ENCODE peak calls at places on chromosome 1, in ten cellular contexts. One of them, this sample, is unnamed.

GRCh38 chr1:187001198-187001904 is 172.6 kb downstream of the PLA2G4A start:
- DNase-seq in heart right ventricle: no peak
- DNase-seq in AG09309: peak
- DNase-seq in GM12864: no peak
- DNase-seq in endothelial cell: no peak
- DNase-seq in B cell: no peak
- DNase-seq in fibroblast of lung: peak
- DNase-seq in esophagus squamous epithelium: no peak
- DNase-seq in right lobe of liver: no peak
- DNase-seq in progenitor cell of endocrine pancreas: no peak
- DNase-seq in this sample: no peak

GRCh38 chr1:224524679-224525078 is 90.1 kb upstream of the WDR26 start:
- DNase-seq in heart right ventricle: no peak
- DNase-seq in AG09309: no peak
- DNase-seq in GM12864: no peak
- DNase-seq in endothelial cell: no peak
- DNase-seq in B cell: no peak
- DNase-seq in fibroblast of lung: peak
- DNase-seq in esophagus squamous epithelium: no peak
- DNase-seq in right lobe of liver: no peak
- DNase-seq in progenitor cell of endocrine pancreas: no peak
- DNase-seq in this sample: no peak

GRCh38 chr1:117347907-117348306 is 19.3 kb upstream of the MAN1A2 start:
- DNase-seq in heart right ventricle: no peak
- DNase-seq in AG09309: no peak
- DNase-seq in GM12864: no peak
- DNase-seq in endothelial cell: no peak
- DNase-seq in B cell: no peak
- DNase-seq in fibroblast of lung: no peak
- DNase-seq in esophagus squamous epithelium: no peak
- DNase-seq in right lobe of liver: no peak
- DNase-seq in progenitor cell of endocrine pancreas: no peak
- DNase-seq in this sample: no peak

GRCh38 chr1:224132901-224133300 is 19.0 kb downstream of the FBXO28 start:
- DNase-seq in heart right ventricle: no peak
- DNase-seq in AG09309: no peak
- DNase-seq in GM12864: no peak
- DNase-seq in endothelial cell: no peak
- DNase-seq in B cell: no peak
- DNase-seq in fibroblast of lung: no peak
- DNase-seq in esophagus squamous epithelium: no peak
- DNase-seq in right lobe of liver: no peak
- DNase-seq in progenitor cell of endocrine pancreas: no peak
- DNase-seq in this sample: no peak

GRCh38 chr1:43549921-43550597 is 19.4 kb downstream of the PTPRF start:
- DNase-seq in heart right ventricle: no peak
- DNase-seq in AG09309: no peak
- DNase-seq in GM12864: no peak
- DNase-seq in endothelial cell: peak
- DNase-seq in B cell: peak
- DNase-seq in fibroblast of lung: no peak
- DNase-seq in esophagus squamous epithelium: no peak
- DNase-seq in right lobe of liver: peak
- DNase-seq in progenitor cell of endocrine pancreas: peak
- DNase-seq in this sample: no peak

GRCh38 chr1:231162970-231163830 is 1.3 kb downstream of the TRIM67 start:
- DNase-seq in heart right ventricle: no peak
- DNase-seq in AG09309: no peak
- DNase-seq in GM12864: no peak
- DNase-seq in endothelial cell: peak
- DNase-seq in B cell: peak
- DNase-seq in fibroblast of lung: no peak
- DNase-seq in esophagus squamous epithelium: no peak
- DNase-seq in right lobe of liver: no peak
- DNase-seq in progenitor cell of endocrine pancreas: no peak
- DNase-seq in this sample: no peak

GRCh38 chr1:150061632-150062101 is 5.9 kb upstream of the VPS45 start:
- DNase-seq in heart right ventricle: no peak
- DNase-seq in AG09309: peak
- DNase-seq in GM12864: no peak
- DNase-seq in endothelial cell: no peak
- DNase-seq in B cell: no peak
- DNase-seq in fibroblast of lung: peak
- DNase-seq in esophagus squamous epithelium: no peak
- DNase-seq in right lobe of liver: no peak
- DNase-seq in progenitor cell of endocrine pancreas: no peak
- DNase-seq in this sample: no peak

GRCh38 chr1:171468120-171468790 is 17.1 kb upstream of the PRRC2C start:
- DNase-seq in heart right ventricle: no peak
- DNase-seq in AG09309: no peak
- DNase-seq in GM12864: no peak
- DNase-seq in endothelial cell: no peak
- DNase-seq in B cell: no peak
- DNase-seq in fibroblast of lung: peak
- DNase-seq in esophagus squamous epithelium: no peak
- DNase-seq in right lobe of liver: no peak
- DNase-seq in progenitor cell of endocrine pancreas: no peak
- DNase-seq in this sample: no peak

GRCh38 chr1:224644553-224645154 is 28.5 kb downstream of the CNIH3 start:
- DNase-seq in heart right ventricle: peak
- DNase-seq in AG09309: no peak
- DNase-seq in GM12864: peak
- DNase-seq in endothelial cell: peak
- DNase-seq in B cell: peak
- DNase-seq in fibroblast of lung: peak
- DNase-seq in esophagus squamous epithelium: no peak
- DNase-seq in right lobe of liver: peak
- DNase-seq in progenitor cell of endocrine pancreas: peak
- DNase-seq in this sample: peak

GRCh38 chr1:48469616-48470500 is 2.1 kb downstream of the SPATA6 start:
- DNase-seq in heart right ventricle: peak
- DNase-seq in AG09309: peak
- DNase-seq in GM12864: no peak
- DNase-seq in endothelial cell: no peak
- DNase-seq in B cell: peak
- DNase-seq in fibroblast of lung: peak
- DNase-seq in esophagus squamous epithelium: no peak
- DNase-seq in right lobe of liver: no peak
- DNase-seq in progenitor cell of endocrine pancreas: no peak
- DNase-seq in this sample: no peak

DNA sequence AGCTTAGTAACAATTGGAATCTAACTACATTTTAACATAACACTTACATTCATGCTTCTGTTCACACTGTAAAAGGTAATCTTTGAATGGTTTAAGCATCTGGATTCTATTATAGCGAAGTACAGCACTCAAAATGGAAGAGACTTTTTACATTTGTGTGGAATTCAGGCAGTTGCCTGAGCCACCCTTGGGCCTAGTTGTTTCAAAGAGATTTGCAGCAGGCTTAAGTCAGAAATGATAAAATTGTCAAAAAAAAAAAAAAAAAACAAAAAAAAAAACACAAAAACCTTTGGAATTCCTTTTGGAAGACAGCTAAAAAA is 199.9 kb downstream of the LYPLAL1 start:
- DNase-seq in heart right ventricle: no peak
- DNase-seq in AG09309: no peak
- DNase-seq in GM12864: no peak
- DNase-seq in endothelial cell: no peak
- DNase-seq in B cell: no peak
- DNase-seq in fibroblast of lung: no peak
- DNase-seq in esophagus squamous epithelium: no peak
- DNase-seq in right lobe of liver: no peak
- DNase-seq in progenitor cell of endocrine pancreas: no peak
- DNase-seq in this sample: no peak
- TF ChIP-seq CTCF in heart right ventricle: no peak
- TF ChIP-seq CTCF in AG09309: no peak
- TF ChIP-seq CTCF in GM12864: no peak
- TF ChIP-seq CTCF in endothelial cell: no peak
- TF ChIP-seq CTCF in B cell: no peak
- TF ChIP-seq CTCF in fibroblast of lung: no peak
- TF ChIP-seq CTCF in esophagus squamous epithelium: no peak
- TF ChIP-seq CTCF in right lobe of liver: no peak
- TF ChIP-seq CTCF in progenitor cell of endocrine pancreas: no peak
- TF ChIP-seq CTCF in this sample: no peak

GRCh38 chr1:44707959-44708831 is 22.8 kb downstream of the RNU5D-1 start:
- DNase-seq in heart right ventricle: peak
- DNase-seq in AG09309: no peak
- DNase-seq in GM12864: no peak
- DNase-seq in endothelial cell: peak
- DNase-seq in B cell: peak
- DNase-seq in fibroblast of lung: peak
- DNase-seq in esophagus squamous epithelium: no peak
- DNase-seq in right lobe of liver: no peak
- DNase-seq in progenitor cell of endocrine pancreas: no peak
- DNase-seq in this sample: no peak
- TF ChIP-seq CTCF in heart right ventricle: peak
- TF ChIP-seq CTCF in AG09309: peak
- TF ChIP-seq CTCF in GM12864: peak
- TF ChIP-seq CTCF in endothelial cell: peak
- TF ChIP-seq CTCF in B cell: peak
- TF ChIP-seq CTCF in fibroblast of lung: peak
- TF ChIP-seq CTCF in esophagus squamous epithelium: peak
- TF ChIP-seq CTCF in right lobe of liver: peak
- TF ChIP-seq CTCF in progenitor cell of endocrine pancreas: peak
- TF ChIP-seq CTCF in this sample: peak

DNA sequence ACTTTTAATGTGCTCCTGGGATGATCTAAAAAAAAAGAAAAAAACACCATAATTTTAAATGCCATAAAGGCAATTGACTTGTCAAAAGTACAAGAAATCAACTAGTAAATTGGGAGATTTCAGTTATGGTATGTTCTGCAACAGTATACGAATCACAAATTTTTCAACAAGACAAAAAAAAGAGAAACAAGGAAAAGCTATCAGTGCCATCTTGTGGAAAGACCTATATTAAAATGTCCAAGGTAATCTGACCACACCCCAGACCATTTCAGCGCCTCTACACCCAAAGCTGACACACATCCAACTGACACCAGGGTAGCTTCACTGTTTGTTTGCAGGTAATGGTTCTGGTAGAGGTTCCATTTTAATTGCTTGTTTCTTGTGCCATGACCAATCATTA is 5.0 kb upstream of the DUSP23 start:
- DNase-seq in heart right ventricle: no peak
- DNase-seq in AG09309: no peak
- DNase-seq in GM12864: no peak
- DNase-seq in endothelial cell: no peak
- DNase-seq in B cell: no peak
- DNase-seq in fibroblast of lung: no peak
- DNase-seq in esophagus squamous epithelium: no peak
- DNase-seq in right lobe of liver: no peak
- DNase-seq in progenitor cell of endocrine pancreas: no peak
- DNase-seq in this sample: no peak
- TF ChIP-seq CTCF in heart right ventricle: no peak
- TF ChIP-seq CTCF in AG09309: no peak
- TF ChIP-seq CTCF in GM12864: no peak
- TF ChIP-seq CTCF in endothelial cell: no peak
- TF ChIP-seq CTCF in B cell: no peak
- TF ChIP-seq CTCF in fibroblast of lung: no peak
- TF ChIP-seq CTCF in esophagus squamous epithelium: peak
- TF ChIP-seq CTCF in right lobe of liver: peak
- TF ChIP-seq CTCF in progenitor cell of endocrine pancreas: no peak
- TF ChIP-seq CTCF in this sample: no peak

GRCh38 chr1:61208172-61208571 is 125.8 kb downstream of the NFIA start:
- DNase-seq in heart right ventricle: no peak
- DNase-seq in AG09309: no peak
- DNase-seq in GM12864: no peak
- DNase-seq in endothelial cell: no peak
- DNase-seq in B cell: no peak
- DNase-seq in fibroblast of lung: no peak
- DNase-seq in esophagus squamous epithelium: no peak
- DNase-seq in right lobe of liver: no peak
- DNase-seq in progenitor cell of endocrine pancreas: no peak
- DNase-seq in this sample: no peak

GRCh38 chr1:61208815-61209214 is 126.5 kb downstream of the NFIA start:
- DNase-seq in heart right ventricle: no peak
- DNase-seq in AG09309: no peak
- DNase-seq in GM12864: no peak
- DNase-seq in endothelial cell: no peak
- DNase-seq in B cell: no peak
- DNase-seq in fibroblast of lung: no peak
- DNase-seq in esophagus squamous epithelium: no peak
- DNase-seq in right lobe of liver: no peak
- DNase-seq in progenitor cell of endocrine pancreas: no peak
- DNase-seq in this sample: no peak

GRCh38 chr1:61210435-61211012 is 128.2 kb downstream of the NFIA start:
- DNase-seq in heart right ventricle: no peak
- DNase-seq in AG09309: no peak
- DNase-seq in GM12864: no peak
- DNase-seq in endothelial cell: no peak
- DNase-seq in B cell: no peak
- DNase-seq in fibroblast of lung: no peak
- DNase-seq in esophagus squamous epithelium: no peak
- DNase-seq in right lobe of liver: no peak
- DNase-seq in progenitor cell of endocrine pancreas: no peak
- DNase-seq in this sample: peak

GRCh38 chr1:61204528-61204927 is 122.2 kb downstream of the NFIA start:
- DNase-seq in heart right ventricle: no peak
- DNase-seq in AG09309: no peak
- DNase-seq in GM12864: no peak
- DNase-seq in endothelial cell: no peak
- DNase-seq in B cell: no peak
- DNase-seq in fibroblast of lung: no peak
- DNase-seq in esophagus squamous epithelium: no peak
- DNase-seq in right lobe of liver: no peak
- DNase-seq in progenitor cell of endocrine pancreas: no peak
- DNase-seq in this sample: no peak

DNA sequence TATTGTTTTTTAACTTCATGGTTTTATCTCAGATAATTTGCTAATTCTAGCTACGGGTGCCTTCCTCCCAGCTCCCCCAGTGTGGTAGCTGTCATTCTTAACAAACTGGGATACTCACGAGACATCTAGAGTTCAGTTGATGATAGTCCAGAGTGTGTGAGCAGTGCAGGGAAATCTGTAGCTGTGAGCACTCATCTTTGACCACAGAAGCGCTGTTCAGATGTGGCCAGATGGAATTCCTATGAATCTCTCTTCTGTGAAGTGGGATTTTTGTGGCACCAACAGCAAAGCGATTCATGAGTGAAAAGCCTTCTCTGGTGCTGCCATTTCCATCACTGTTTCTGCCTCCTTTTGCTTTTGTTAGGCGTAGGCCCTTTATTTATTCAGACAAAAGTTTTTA is 125.1 kb downstream of the NFIA start:
- DNase-seq in heart right ventricle: no peak
- DNase-seq in AG09309: no peak
- DNase-seq in GM12864: no peak
- DNase-seq in endothelial cell: no peak
- DNase-seq in B cell: no peak
- DNase-seq in fibroblast of lung: no peak
- DNase-seq in esophagus squamous epithelium: no peak
- DNase-seq in right lobe of liver: no peak
- DNase-seq in progenitor cell of endocrine pancreas: no peak
- DNase-seq in this sample: no peak
- TF ChIP-seq CTCF in heart right ventricle: no peak
- TF ChIP-seq CTCF in AG09309: no peak
- TF ChIP-seq CTCF in GM12864: no peak
- TF ChIP-seq CTCF in endothelial cell: no peak
- TF ChIP-seq CTCF in B cell: no peak
- TF ChIP-seq CTCF in fibroblast of lung: no peak
- TF ChIP-seq CTCF in esophagus squamous epithelium: no peak
- TF ChIP-seq CTCF in right lobe of liver: no peak
- TF ChIP-seq CTCF in progenitor cell of endocrine pancreas: no peak
- TF ChIP-seq CTCF in this sample: no peak